ENCODE peak calls at places on chromosomes 13 and 19, in eight cellular contexts. C is body of pancreas, W is lower lobe of right lung, O is brain microvascular endothelial cell, I is tibial nerve, D is Peyer's patch, M is GM23248, S is astrocyte. Z is an unnamed sample.

GRCh38 chr13:111389621-111390521 is 69.4 kb downstream of the TEX29 start:
- DNase-seq in C (no peak), W (no peak), O (no peak), I (no peak), D (no peak), M (no peak), S (no peak), Z (no peak)

GRCh38 chr19:13899912-13900584 is 5.9 kb downstream of the BRME1 start:
- DNase-seq in C (no peak), W (no peak), O (no peak), I (no peak), D (no peak), M (peak; percentile 10), S (no peak), Z (no peak)

GRCh38 chr13:24742294-24742693 is 21.7 kb upstream of the RNF17 start:
- DNase-seq in C (no peak), W (no peak), O (no peak), I (no peak), D (no peak), M (no peak), S (no peak), Z (no peak)

GRCh38 chr19:413756-414420 is 4.9 kb upstream of the C2CD4C start:
- DNase-seq in C (no peak), W (no peak), O (no peak), I (no peak), D (no peak), M (no peak), S (no peak), Z (no peak)

GRCh38 chr19:13408889-13409518 is 97.3 kb downstream of the CACNA1A start:
- DNase-seq in C (no peak), W (no peak), O (no peak), I (no peak), D (no peak), M (no peak), S (no peak), Z (no peak)

GRCh38 chr13:90683711-90684131 is 663.8 kb upstream of the MIR17HG start:
- DNase-seq in C (no peak), W (no peak), O (no peak), I (no peak), D (no peak), M (no peak), S (peak; percentile 18), Z (no peak)

GRCh38 chr13:48902421-48902820 is 73.3 kb upstream of the FNDC3A start:
- DNase-seq in C (no peak), W (no peak), O (peak; percentile 18), I (no peak), D (no peak), M (peak; percentile 13), S (no peak), Z (no peak)

GRCh38 chr13:113741101-113741731 is 17.8 kb upstream of the TMEM255B start:
- DNase-seq in C (peak; percentile 3), W (peak; percentile 28), O (no peak), I (no peak), D (no peak), M (no peak), S (peak; percentile 21), Z (peak; percentile 33)

GRCh38 chr13:92074658-92075057 is 676.2 kb downstream of the GPC5 start:
- DNase-seq in C (peak; percentile 16), W (no peak), O (no peak), I (no peak), D (no peak), M (no peak), S (no peak), Z (no peak)

GRCh38 chr13:51488212-51488611 is 35.4 kb upstream of the INTS6 start:
- DNase-seq in C (no peak), W (no peak), O (no peak), I (no peak), D (no peak), M (no peak), S (no peak), Z (no peak)

GRCh38 chr13:28475916-28476725 is 18.8 kb downstream of the FLT1 start:
- DNase-seq in C (no peak), W (no peak), O (peak; percentile 85), I (no peak), D (no peak), M (peak; percentile 93), S (peak; percentile 89), Z (no peak)

GRCh38 chr13:98068511-98068910 is 74.4 kb upstream of the FARP1 start:
- DNase-seq in C (peak; percentile 24), W (no peak), O (no peak), I (no peak), D (no peak), M (no peak), S (no peak), Z (no peak)

GRCh38 chr19:16594131-16594586 is 21.9 kb upstream of the SLC35E1 start:
- DNase-seq in C (no peak), W (no peak), O (no peak), I (no peak), D (peak; percentile 72), M (no peak), S (no peak), Z (no peak)

GRCh38 chr19:37953125-37953524 is 46.1 kb downstream of the SIPA1L3 start:
- DNase-seq in C (no peak), W (no peak), O (no peak), I (no peak), D (no peak), M (no peak), S (peak; percentile 34), Z (no peak)

GRCh38 chr13:100753391-100753790 is 78.8 kb upstream of the TMTC4 start:
- DNase-seq in C (no peak), W (no peak), O (no peak), I (no peak), D (no peak), M (no peak), S (no peak), Z (no peak)

GRCh38 chr13:45875951-45876350 is 24.4 kb upstream of the SIAH3 start:
- DNase-seq in C (no peak), W (no peak), O (no peak), I (no peak), D (no peak), M (no peak), S (no peak), Z (no peak)

GRCh38 chr19:56839665-56840451 is 668 bp downstream of the PEG3 start:
- DNase-seq in C (peak; percentile 93), W (peak; percentile 89), O (peak; percentile 72), I (peak; percentile 86), D (peak; percentile 44), M (no peak), S (no peak), Z (no peak)

GRCh38 chr13:95338905-95339304 is 37.7 kb upstream of the ABCC4 start:
- DNase-seq in C (no peak), W (no peak), O (no peak), I (no peak), D (no peak), M (no peak), S (no peak), Z (no peak)

GRCh38 chr13:93505104-93505952 is 278.7 kb downstream of the GPC6 start:
- DNase-seq in C (no peak), W (no peak), O (peak; percentile 64), I (no peak), D (no peak), M (peak; percentile 57), S (peak; percentile 56), Z (no peak)

DNA sequence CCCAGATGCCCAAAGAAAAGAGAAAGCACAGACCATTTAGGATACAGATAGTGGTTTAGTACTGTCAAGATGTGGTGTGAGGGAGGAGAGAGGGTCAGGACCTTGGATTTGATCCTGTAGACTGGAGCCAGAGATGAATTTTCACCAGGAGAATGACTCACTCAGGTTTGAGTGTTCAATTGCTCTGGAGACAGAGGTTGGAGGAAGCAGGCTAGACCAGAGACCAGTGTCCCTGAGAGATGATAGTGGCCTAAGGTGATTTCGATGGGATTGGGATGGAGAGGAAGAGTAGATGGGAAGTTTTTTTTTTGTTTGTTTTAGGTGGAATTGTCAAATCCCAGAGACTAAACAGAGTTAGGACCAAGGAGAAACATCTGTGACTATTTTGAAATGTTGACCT is 2.3 kb downstream of the CEBPG start:
- DNase-seq in C (no peak), W (no peak), O (no peak), I (no peak), D (no peak), M (peak; percentile 61), S (peak; percentile 57), Z (no peak)
- H3K4me3 ChIP-seq in C (no peak overlapping the region), W (peak overlapping the region; percentile 70), O (no peak overlapping the region), I (no peak overlapping the region), D (peak overlapping the region; percentile 94), M (peak overlapping the region; percentile 100), S (no peak overlapping the region), Z (no peak overlapping the region)

DNA sequence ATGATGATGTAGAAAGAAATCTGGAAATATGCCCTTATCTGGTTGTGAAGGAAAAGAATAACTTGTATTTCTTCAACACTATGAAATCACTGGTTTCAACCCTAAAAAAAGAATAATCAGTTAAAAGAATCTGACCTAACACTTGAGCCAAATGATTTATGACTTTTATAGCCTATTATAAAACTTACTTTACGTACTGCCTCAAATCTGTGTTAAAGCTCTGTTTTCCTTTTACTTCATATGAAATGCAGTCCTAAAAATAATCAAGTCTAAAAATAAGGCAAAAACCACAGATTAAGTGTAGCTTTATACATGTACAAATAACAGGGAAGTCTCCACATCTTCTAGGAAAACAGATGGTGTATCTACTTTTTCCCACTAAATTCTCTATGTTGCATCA is 101.4 kb downstream of the VWA8 start:
- DNase-seq in C (no peak), W (no peak), O (no peak), I (no peak), D (no peak), M (no peak), S (no peak), Z (no peak)
- H3K36me3 ChIP-seq in C (peaks cover 3% of the 10 kb centered on the region), W (no peaks in the 10 kb centered on the region), O (no peaks in the 10 kb centered on the region), I (no peaks in the 10 kb centered on the region), D (peaks cover 3% of the 10 kb centered on the region), M (no peaks in the 10 kb centered on the region), S (no peaks in the 10 kb centered on the region), Z (no peaks in the 10 kb centered on the region)

GRCh38 chr19:30228726-30229523 is 143.3 kb upstream of the ZNF536 start:
- DNase-seq in C (no peak), W (no peak), O (no peak), I (no peak), D (no peak), M (peak; percentile 60), S (no peak), Z (no peak)
- H3K4me3 ChIP-seq in C (no peak overlapping the region), W (peak overlapping the region; percentile 27), O (peak overlapping the region; percentile 39), I (peak overlapping the region; percentile 69), D (peak overlapping the region; percentile 74), M (peak overlapping the region; percentile 76), S (peak overlapping the region; percentile 50), Z (no peak overlapping the region)

GRCh38 chr19:54457773-54458647 is 5.6 kb downstream of the LENG9 start:
- DNase-seq in C (peak; percentile 13), W (no peak), O (no peak), I (no peak), D (no peak), M (no peak), S (no peak), Z (no peak)

GRCh38 chr19:54461201-54462071 is 2.1 kb downstream of the LENG9 start:
- DNase-seq in C (no peak), W (no peak), O (no peak), I (no peak), D (no peak), M (no peak), S (no peak), Z (no peak)

GRCh38 chr19:54458648-54459281 is 4.8 kb downstream of the LENG9 start:
- DNase-seq in C (no peak), W (no peak), O (no peak), I (no peak), D (no peak), M (no peak), S (no peak), Z (no peak)

GRCh38 chr19:54460230-54461005 is 3.2 kb downstream of the LENG9 start:
- DNase-seq in C (no peak), W (no peak), O (no peak), I (no peak), D (no peak), M (no peak), S (no peak), Z (no peak)

GRCh38 chr19:54459282-54460229 is 4.0 kb downstream of the LENG9 start:
- DNase-seq in C (peak; percentile 83), W (no peak), O (no peak), I (no peak), D (no peak), M (peak; percentile 50), S (no peak), Z (no peak)
- H3K36me3 ChIP-seq in C (peaks cover 47% of the 10 kb centered on the region), W (peaks cover 78% of the 10 kb centered on the region), O (peaks cover 73% of the 10 kb centered on the region), I (peaks cover 59% of the 10 kb centered on the region), D (peaks cover 75% of the 10 kb centered on the region), M (peaks cover 29% of the 10 kb centered on the region), S (peaks cover 22% of the 10 kb centered on the region), Z (peaks cover 20% of the 10 kb centered on the region)

Z was measured in naive thymus-derived CD4-positive, alpha-beta T cell.